ENCODE peak calls at places on chromosomes 11 and 22, in ten cellular contexts. Q is GM12865; L is NCI-H1436; E is esophagus squamous epithelium; U is hippocampal formation; Z is T-helper 9 cell; K is fibroblast of mammary gland; J is T-cell; R is heart left ventricle; S is stimulated activated CD4-positive, alpha-beta T cell treated with anti-CD3 and anti-CD28 coated beads, TNF-alpha, amount 100 ng/mL, for 1 hour. T is an unnamed sample.

GRCh38 chr22:50360578-50360977 is 17.5 kb downstream of the PPP6R2 start:
- DNase-seq in Q (no peak), L (no peak), E (no peak), U (no peak), Z (no peak), K (no peak), J (no peak), R (no peak), S (no peak), T (no peak)

GRCh38 chr11:11045156-11045670 is 187.4 kb upstream of the ZBED5 start:
- DNase-seq in Q (no peak), L (no peak), E (no peak), U (no peak), Z (no peak), K (no peak), J (no peak), R (no peak), S (no peak), T (no peak)

GRCh38 chr22:47172771-47173534 is 410.5 kb downstream of the TBC1D22A start:
- DNase-seq in Q (no peak), L (no peak), E (no peak), U (no peak), Z (no peak), K (no peak), J (no peak), R (peak; percentile 39), S (no peak), T (no peak)

GRCh38 chr11:13761250-13761649 is 92.8 kb downstream of the FAR1 start:
- DNase-seq in Q (no peak), L (no peak), E (no peak), U (no peak), Z (no peak), K (no peak), J (no peak), R (no peak), S (no peak), T (no peak)

GRCh38 chr11:61616443-61616842 is 35.6 kb upstream of the SYT7 start:
- DNase-seq in Q (no peak), L (no peak), E (no peak), U (no peak), Z (no peak), K (peak; percentile 82), J (no peak), R (no peak), S (no peak), T (no peak)

GRCh38 chr11:86117706-86118050 is 48.8 kb upstream of the PICALM start:
- DNase-seq in Q (no peak), L (no peak), E (no peak), U (no peak), Z (no peak), K (no peak), J (no peak), R (no peak), S (no peak), T (no peak)

GRCh38 chr11:22246992-22247391 is 54.1 kb downstream of the ANO5 start:
- DNase-seq in Q (no peak), L (no peak), E (no peak), U (no peak), Z (no peak), K (no peak), J (no peak), R (no peak), S (no peak), T (no peak)

GRCh38 chr11:48900131-48900800 is 83.4 kb downstream of the TRIM51G start:
- DNase-seq in Q (no peak), L (no peak), E (no peak), U (no peak), Z (no peak), K (no peak), J (no peak), R (peak; percentile 43), S (no peak), T (no peak)

GRCh38 chr22:45452565-45453449 is 39.3 kb downstream of the RIBC2 start:
- DNase-seq in Q (no peak), L (no peak), E (no peak), U (no peak), Z (no peak), K (peak; percentile 88), J (no peak), R (no peak), S (no peak), T (no peak)

GRCh38 chr11:9732453-9732852 is 68.6 kb downstream of the SWAP70 start:
- DNase-seq in Q (no peak), L (no peak), E (no peak), U (no peak), Z (no peak), K (no peak), J (no peak), R (no peak), S (no peak), T (no peak)

GRCh38 chr11:122187373-122188165 is 71.6 kb upstream of the BLID start:
- DNase-seq in Q (no peak), L (no peak), E (no peak), U (no peak), Z (no peak), K (peak; percentile 44), J (no peak), R (no peak), S (no peak), T (no peak)

GRCh38 chr11:125128450-125128849 is 17.0 kb upstream of the TMEM218 start:
- DNase-seq in Q (no peak), L (no peak), E (no peak), U (no peak), Z (no peak), K (peak; percentile 68), J (no peak), R (no peak), S (no peak), T (no peak)

GRCh38 chr22:30591191-30591587 is 521 bp downstream of the PES1 start:
- DNase-seq in Q (no peak), L (no peak), E (no peak), U (no peak), Z (no peak), K (peak; percentile 46), J (no peak), R (no peak), S (no peak), T (no peak)

GRCh38 chr22:26170795-26171194 is 1.5 kb downstream of the SEZ6L start:
- DNase-seq in Q (no peak), L (peak; percentile 35), E (no peak), U (no peak), Z (no peak), K (no peak), J (no peak), R (no peak), S (no peak), T (no peak)

GRCh38 chr11:68970921-68971636 is 9.7 kb downstream of the MRGPRD start:
- DNase-seq in Q (no peak), L (no peak), E (no peak), U (no peak), Z (no peak), K (no peak), J (no peak), R (no peak), S (no peak), T (no peak)

GRCh38 chr11:83265331-83265730 is 20.8 kb downstream of the CCDC90B start:
- DNase-seq in Q (no peak), L (no peak), E (no peak), U (no peak), Z (no peak), K (no peak), J (no peak), R (no peak), S (no peak), T (no peak)

GRCh38 chr11:63489879-63490278 is 1.1 kb downstream of the PLAAT5 start:
- DNase-seq in Q (peak; percentile 12), L (no peak), E (no peak), U (no peak), Z (no peak), K (peak; percentile 26), J (no peak), R (no peak), S (no peak), T (no peak)

GRCh38 chr11:34149786-34150185 is 44.4 kb downstream of the NAT10 start:
- DNase-seq in Q (no peak), L (no peak), E (no peak), U (no peak), Z (no peak), K (peak; percentile 22), J (no peak), R (no peak), S (no peak), T (no peak)

GRCh38 chr22:20247010-20247505 is 21.1 kb downstream of the RTN4R start:
- DNase-seq in Q (peak; percentile 53), L (no peak), E (no peak), U (no peak), Z (no peak), K (peak; percentile 33), J (no peak), R (no peak), S (no peak), T (no peak)

GRCh38 chr11:50174189-50174588 is 141.5 kb downstream of the OR4C45 start:
- DNase-seq in Q (no peak), L (no peak), E (no peak), U (no peak), Z (no peak), K (peak; percentile 63), J (no peak), R (no peak), S (no peak), T (no peak)

GRCh38 chr22:31162015-31162765 is 2.2 kb downstream of the RNF185 start:
- DNase-seq in Q (no peak), L (no peak), E (no peak), U (no peak), Z (no peak), K (no peak), J (no peak), R (no peak), S (no peak), T (no peak)

GRCh38 chr11:46677991-46678740 is 22.3 kb downstream of the ARHGAP1 start:
- DNase-seq in Q (no peak), L (no peak), E (no peak), U (no peak), Z (no peak), K (peak; percentile 59), J (no peak), R (no peak), S (no peak), T (no peak)

GRCh38 chr22:21606775-21607174 is 23.0 kb downstream of the YDJC start:
- DNase-seq in Q (no peak), L (no peak), E (no peak), U (no peak), Z (no peak), K (no peak), J (no peak), R (no peak), S (no peak), T (no peak)

GRCh38 chr11:85663781-85664560 is 958 bp downstream of the CREBZF start:
- DNase-seq in Q (peak; percentile 89), L (peak; percentile 64), E (peak; percentile 7), U (peak; percentile 56), Z (peak; percentile 85), K (peak; percentile 54), J (peak; percentile 85), R (peak; percentile 90), S (peak; percentile 77), T (peak; percentile 57)

GRCh38 chr22:20517841-20518592 is 10.6 kb downstream of the MED15 start:
- DNase-seq in Q (no peak), L (no peak), E (no peak), U (no peak), Z (no peak), K (no peak), J (no peak), R (no peak), S (no peak), T (no peak)

GRCh38 chr11:16372355-16372754 is 16.0 kb upstream of the SOX6 start:
- DNase-seq in Q (no peak), L (no peak), E (no peak), U (no peak), Z (no peak), K (no peak), J (no peak), R (no peak), S (no peak), T (no peak)

GRCh38 chr11:9956483-9956882 is 292.6 kb downstream of the SWAP70 start:
- DNase-seq in Q (no peak), L (no peak), E (no peak), U (no peak), Z (no peak), K (no peak), J (no peak), R (no peak), S (no peak), T (no peak)

GRCh38 chr11:45457649-45458048 is 171.5 kb upstream of the SYT13 start:
- DNase-seq in Q (no peak), L (no peak), E (no peak), U (no peak), Z (no peak), K (peak; percentile 95), J (no peak), R (no peak), S (no peak), T (no peak)